ENCODE peak calls at places on chromosomes 16 and 17, in ten cellular contexts. One of them, this sample, is unnamed.
A peak's percentile ranks its signal among the peaks of the same experiment; 100 is the strongest.

GRCh38 chr17:16435951-16436886 is 20.8 kb downstream of the TRPV2 start:
- DNase-seq in GM23338: no peak
- DNase-seq in H1: no peak
- DNase-seq in GM12891: no peak
- DNase-seq in spleen: no peak
- DNase-seq in GM12892: no peak
- DNase-seq in GM12878: no peak
- DNase-seq in HCT116: no peak
- DNase-seq in stomach: no peak
- DNase-seq in SK-N-SH: no peak
- DNase-seq in this sample: no peak

GRCh38 chr17:18247613-18248001 is 10.9 kb downstream of the FLII start:
- DNase-seq in GM23338: no peak
- DNase-seq in H1: no peak
- DNase-seq in GM12891: no peak
- DNase-seq in spleen: no peak
- DNase-seq in GM12892: no peak
- DNase-seq in GM12878: no peak
- DNase-seq in HCT116: no peak
- DNase-seq in stomach: peak; percentile 62
- DNase-seq in SK-N-SH: no peak
- DNase-seq in this sample: no peak

GRCh38 chr16:54431041-54431996 is 144.7 kb upstream of the IRX3 start:
- DNase-seq in GM23338: no peak
- DNase-seq in H1: no peak
- DNase-seq in GM12891: no peak
- DNase-seq in spleen: no peak
- DNase-seq in GM12892: no peak
- DNase-seq in GM12878: no peak
- DNase-seq in HCT116: no peak
- DNase-seq in stomach: no peak
- DNase-seq in SK-N-SH: no peak
- DNase-seq in this sample: no peak

GRCh38 chr16:67883872-67884261 is 818 bp upstream of the NRN1L start:
- DNase-seq in GM23338: peak; percentile 90
- DNase-seq in H1: peak; percentile 90
- DNase-seq in GM12891: peak; percentile 93
- DNase-seq in spleen: peak; percentile 92
- DNase-seq in GM12892: peak; percentile 90
- DNase-seq in GM12878: no peak
- DNase-seq in HCT116: peak; percentile 29
- DNase-seq in stomach: peak; percentile 76
- DNase-seq in SK-N-SH: peak; percentile 90
- DNase-seq in this sample: no peak

GRCh38 chr17:58370716-58371115 is 18.7 kb upstream of the SUPT4H1 start:
- DNase-seq in GM23338: no peak
- DNase-seq in H1: no peak
- DNase-seq in GM12891: no peak
- DNase-seq in spleen: no peak
- DNase-seq in GM12892: no peak
- DNase-seq in GM12878: no peak
- DNase-seq in HCT116: no peak
- DNase-seq in stomach: no peak
- DNase-seq in SK-N-SH: no peak
- DNase-seq in this sample: no peak

GRCh38 chr17:57939797-57940196 is 15.4 kb downstream of the CUEDC1 start:
- DNase-seq in GM23338: no peak
- DNase-seq in H1: no peak
- DNase-seq in GM12891: peak; percentile 61
- DNase-seq in spleen: peak; percentile 94
- DNase-seq in GM12892: peak; percentile 66
- DNase-seq in GM12878: peak; percentile 75
- DNase-seq in HCT116: no peak
- DNase-seq in stomach: no peak
- DNase-seq in SK-N-SH: no peak
- DNase-seq in this sample: no peak

GRCh38 chr17:78862073-78863023 is 21.7 kb upstream of the USP36 start:
- DNase-seq in GM23338: no peak
- DNase-seq in H1: no peak
- DNase-seq in GM12891: no peak
- DNase-seq in spleen: no peak
- DNase-seq in GM12892: no peak
- DNase-seq in GM12878: no peak
- DNase-seq in HCT116: peak; percentile 92
- DNase-seq in stomach: peak; percentile 76
- DNase-seq in SK-N-SH: no peak
- DNase-seq in this sample: no peak

GRCh38 chr17:66464921-66465320 is 162.5 kb downstream of the PRKCA start:
- DNase-seq in GM23338: no peak
- DNase-seq in H1: no peak
- DNase-seq in GM12891: no peak
- DNase-seq in spleen: no peak
- DNase-seq in GM12892: no peak
- DNase-seq in GM12878: no peak
- DNase-seq in HCT116: no peak
- DNase-seq in stomach: no peak
- DNase-seq in SK-N-SH: no peak
- DNase-seq in this sample: no peak

GRCh38 chr16:13453938-13454553 is 465.9 kb upstream of the ERCC4 start:
- DNase-seq in GM23338: peak; percentile 82
- DNase-seq in H1: peak; percentile 72
- DNase-seq in GM12891: no peak
- DNase-seq in spleen: no peak
- DNase-seq in GM12892: no peak
- DNase-seq in GM12878: no peak
- DNase-seq in HCT116: peak; percentile 4
- DNase-seq in stomach: peak; percentile 33
- DNase-seq in SK-N-SH: peak; percentile 33
- DNase-seq in this sample: no peak

GRCh38 chr16:57870753-57871454 is 68.6 kb upstream of the KIFC3 start:
- DNase-seq in GM23338: no peak
- DNase-seq in H1: no peak
- DNase-seq in GM12891: no peak
- DNase-seq in spleen: no peak
- DNase-seq in GM12892: no peak
- DNase-seq in GM12878: no peak
- DNase-seq in HCT116: no peak
- DNase-seq in stomach: no peak
- DNase-seq in SK-N-SH: no peak
- DNase-seq in this sample: no peak

GRCh38 chr16:81600275-81600674 is 155.7 kb downstream of the CMIP start:
- DNase-seq in GM23338: no peak
- DNase-seq in H1: no peak
- DNase-seq in GM12891: no peak
- DNase-seq in spleen: no peak
- DNase-seq in GM12892: no peak
- DNase-seq in GM12878: no peak
- DNase-seq in HCT116: no peak
- DNase-seq in stomach: no peak
- DNase-seq in SK-N-SH: peak; percentile 81
- DNase-seq in this sample: no peak

GRCh38 chr17:79814966-79815835 is 18.3 kb upstream of the CBX8 start:
- DNase-seq in GM23338: peak; percentile 60
- DNase-seq in H1: peak; percentile 75
- DNase-seq in GM12891: no peak
- DNase-seq in spleen: no peak
- DNase-seq in GM12892: no peak
- DNase-seq in GM12878: no peak
- DNase-seq in HCT116: no peak
- DNase-seq in stomach: peak; percentile 88
- DNase-seq in SK-N-SH: no peak
- DNase-seq in this sample: peak; percentile 91

DNA sequence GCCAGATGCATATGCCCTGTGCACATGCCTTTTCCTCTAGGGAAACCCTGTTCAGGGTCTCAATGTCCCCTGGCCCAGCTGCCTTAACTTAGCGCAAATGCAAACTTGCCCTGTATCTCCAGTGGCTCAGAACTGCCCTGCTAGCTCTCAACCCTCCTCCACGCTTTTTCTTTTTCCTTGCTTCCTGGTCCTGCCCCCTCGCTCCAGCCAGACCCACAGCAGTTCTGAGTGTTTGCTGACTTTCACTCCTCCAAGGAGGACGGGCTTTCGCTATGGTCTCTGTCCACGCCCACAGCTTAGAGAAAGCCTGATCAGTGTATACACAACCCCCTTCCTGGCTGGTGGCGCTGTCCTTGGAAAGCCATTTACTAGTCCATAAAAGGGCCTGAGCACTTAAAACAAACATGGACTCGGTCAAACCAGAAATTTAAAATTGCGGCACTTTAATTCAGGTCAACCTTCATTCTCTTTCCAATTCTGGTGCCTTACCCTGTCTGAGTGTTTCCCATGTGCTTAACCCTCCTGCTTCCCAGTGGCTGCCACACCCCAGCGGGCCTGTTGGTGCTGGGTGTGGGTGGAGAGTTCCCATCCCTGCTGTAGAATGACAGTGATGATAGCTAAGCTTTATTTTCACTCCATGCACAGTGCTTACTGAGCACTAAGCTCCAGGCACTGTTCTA is 15.6 kb upstream of the TMEM98 start:
- DNase-seq in GM23338: peak; percentile 49
- DNase-seq in H1: no peak
- DNase-seq in GM12891: no peak
- DNase-seq in spleen: no peak
- DNase-seq in GM12892: no peak
- DNase-seq in GM12878: no peak
- DNase-seq in HCT116: no peak
- DNase-seq in stomach: peak; percentile 84
- DNase-seq in SK-N-SH: no peak
- DNase-seq in this sample: peak; percentile 68
- TF ChIP-seq POLR2AphosphoS5 in GM23338: no peak
- TF ChIP-seq POLR2AphosphoS5 in H1: no peak
- TF ChIP-seq POLR2AphosphoS5 in GM12891: no peak
- TF ChIP-seq POLR2AphosphoS5 in spleen: peak; percentile 54
- TF ChIP-seq POLR2AphosphoS5 in GM12892: no peak
- TF ChIP-seq POLR2AphosphoS5 in GM12878: no peak
- TF ChIP-seq POLR2AphosphoS5 in HCT116: no peak
- TF ChIP-seq POLR2AphosphoS5 in stomach: peak; percentile 71
- TF ChIP-seq POLR2AphosphoS5 in SK-N-SH: no peak
- TF ChIP-seq POLR2AphosphoS5 in this sample: no peak

GRCh38 chr16:85072947-85073346 is 39.3 kb downstream of the CIBAR2 start:
- DNase-seq in GM23338: no peak
- DNase-seq in H1: no peak
- DNase-seq in GM12891: no peak
- DNase-seq in spleen: no peak
- DNase-seq in GM12892: no peak
- DNase-seq in GM12878: no peak
- DNase-seq in HCT116: no peak
- DNase-seq in stomach: no peak
- DNase-seq in SK-N-SH: no peak
- DNase-seq in this sample: no peak
- TF ChIP-seq POLR2AphosphoS5 in GM23338: no peak
- TF ChIP-seq POLR2AphosphoS5 in H1: no peak
- TF ChIP-seq POLR2AphosphoS5 in GM12891: no peak
- TF ChIP-seq POLR2AphosphoS5 in spleen: peak; percentile 16
- TF ChIP-seq POLR2AphosphoS5 in GM12892: no peak
- TF ChIP-seq POLR2AphosphoS5 in GM12878: no peak
- TF ChIP-seq POLR2AphosphoS5 in HCT116: no peak
- TF ChIP-seq POLR2AphosphoS5 in stomach: no peak
- TF ChIP-seq POLR2AphosphoS5 in SK-N-SH: no peak
- TF ChIP-seq POLR2AphosphoS5 in this sample: peak; percentile 14

GRCh38 chr17:35715416-35715815 is 16.0 kb upstream of the RASL10B start:
- DNase-seq in GM23338: no peak
- DNase-seq in H1: no peak
- DNase-seq in GM12891: no peak
- DNase-seq in spleen: no peak
- DNase-seq in GM12892: no peak
- DNase-seq in GM12878: no peak
- DNase-seq in HCT116: no peak
- DNase-seq in stomach: no peak
- DNase-seq in SK-N-SH: no peak
- DNase-seq in this sample: no peak

GRCh38 chr17:35716173-35716572 is 15.3 kb upstream of the RASL10B start:
- DNase-seq in GM23338: no peak
- DNase-seq in H1: no peak
- DNase-seq in GM12891: no peak
- DNase-seq in spleen: no peak
- DNase-seq in GM12892: no peak
- DNase-seq in GM12878: no peak
- DNase-seq in HCT116: no peak
- DNase-seq in stomach: no peak
- DNase-seq in SK-N-SH: no peak
- DNase-seq in this sample: no peak

GRCh38 chr17:35709874-35710273 is 21.6 kb upstream of the RASL10B start:
- DNase-seq in GM23338: no peak
- DNase-seq in H1: no peak
- DNase-seq in GM12891: no peak
- DNase-seq in spleen: no peak
- DNase-seq in GM12892: no peak
- DNase-seq in GM12878: no peak
- DNase-seq in HCT116: peak; percentile 7
- DNase-seq in stomach: no peak
- DNase-seq in SK-N-SH: no peak
- DNase-seq in this sample: no peak

GRCh38 chr17:35714988-35715387 is 16.5 kb upstream of the RASL10B start:
- DNase-seq in GM23338: no peak
- DNase-seq in H1: no peak
- DNase-seq in GM12891: no peak
- DNase-seq in spleen: no peak
- DNase-seq in GM12892: no peak
- DNase-seq in GM12878: no peak
- DNase-seq in HCT116: no peak
- DNase-seq in stomach: no peak
- DNase-seq in SK-N-SH: no peak
- DNase-seq in this sample: no peak

GRCh38 chr17:35713069-35713728 is 18.2 kb upstream of the RASL10B start:
- DNase-seq in GM23338: no peak
- DNase-seq in H1: no peak
- DNase-seq in GM12891: no peak
- DNase-seq in spleen: no peak
- DNase-seq in GM12892: no peak
- DNase-seq in GM12878: no peak
- DNase-seq in HCT116: no peak
- DNase-seq in stomach: no peak
- DNase-seq in SK-N-SH: peak; percentile 39
- DNase-seq in this sample: no peak
- TF ChIP-seq POLR2AphosphoS5 in GM23338: no peak
- TF ChIP-seq POLR2AphosphoS5 in H1: no peak
- TF ChIP-seq POLR2AphosphoS5 in GM12891: no peak
- TF ChIP-seq POLR2AphosphoS5 in spleen: no peak
- TF ChIP-seq POLR2AphosphoS5 in GM12892: no peak
- TF ChIP-seq POLR2AphosphoS5 in GM12878: no peak
- TF ChIP-seq POLR2AphosphoS5 in HCT116: no peak
- TF ChIP-seq POLR2AphosphoS5 in stomach: no peak
- TF ChIP-seq POLR2AphosphoS5 in SK-N-SH: peak; percentile 26
- TF ChIP-seq POLR2AphosphoS5 in this sample: no peak

DNA sequence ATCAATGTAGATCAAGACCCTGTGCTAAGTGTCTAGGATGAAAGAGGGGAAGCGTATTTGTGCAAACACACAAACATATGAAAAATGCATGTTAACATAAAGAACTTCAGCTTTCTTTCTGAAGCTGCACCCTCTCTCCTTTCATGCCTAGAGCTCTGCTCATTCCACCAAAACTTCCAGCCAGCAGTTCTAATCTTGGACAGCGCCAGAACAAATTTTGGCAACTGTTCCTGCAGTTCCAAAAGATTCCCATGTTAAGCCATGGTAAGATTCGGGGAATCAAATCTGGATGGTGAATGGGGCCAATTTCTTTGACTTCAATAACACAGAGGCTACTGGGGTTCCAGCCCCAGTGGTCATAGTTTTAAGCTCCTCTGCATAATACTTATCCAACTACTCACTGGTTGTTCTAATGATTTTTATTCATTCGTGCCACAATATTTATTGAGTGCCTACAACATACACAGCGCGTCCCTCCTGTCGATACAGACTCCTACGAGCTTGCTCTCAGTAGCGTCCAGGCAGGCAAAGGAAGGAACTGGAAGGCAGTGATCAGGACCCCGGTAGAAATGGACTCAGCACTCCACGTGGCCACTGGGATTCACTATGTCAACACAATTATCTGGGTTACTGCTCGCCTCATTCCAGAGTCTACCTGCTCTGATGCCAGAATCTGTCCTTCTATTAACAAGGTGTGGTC is 71.7 kb downstream of the ZFHX3 start:
- DNase-seq in GM23338: no peak
- DNase-seq in H1: no peak
- DNase-seq in GM12891: no peak
- DNase-seq in spleen: no peak
- DNase-seq in GM12892: no peak
- DNase-seq in GM12878: no peak
- DNase-seq in HCT116: no peak
- DNase-seq in stomach: no peak
- DNase-seq in SK-N-SH: no peak
- DNase-seq in this sample: no peak
- TF ChIP-seq POLR2AphosphoS5 in GM23338: no peak
- TF ChIP-seq POLR2AphosphoS5 in H1: no peak
- TF ChIP-seq POLR2AphosphoS5 in GM12891: no peak
- TF ChIP-seq POLR2AphosphoS5 in spleen: no peak
- TF ChIP-seq POLR2AphosphoS5 in GM12892: no peak
- TF ChIP-seq POLR2AphosphoS5 in GM12878: no peak
- TF ChIP-seq POLR2AphosphoS5 in HCT116: no peak
- TF ChIP-seq POLR2AphosphoS5 in stomach: no peak
- TF ChIP-seq POLR2AphosphoS5 in SK-N-SH: no peak
- TF ChIP-seq POLR2AphosphoS5 in this sample: no peak

This sample was measured in breast epithelium.